ENCODE peak calls at places on chromosomes 11 and 22, in six cellular contexts. A, T, S, W, P and N are unnamed samples.

GRCh38 chr11:134374171-134374570 is 37.9 kb downstream of the B3GAT1 start:
- DNase-seq in A (no peak), W (no peak), S (no peak), P (no peak), T (no peak), N (no peak)

GRCh38 chr11:619625-620050 is 3.9 kb upstream of the IRF7 start:
- DNase-seq in P (no peak), A (no peak), T (no peak), S (no peak), W (no peak), N (no peak)

GRCh38 chr11:57778318-57779037 is 16.9 kb downstream of the CTNND1 start:
- DNase-seq in S (peak), P (peak), T (peak), A (peak), W (peak), N (peak)

GRCh38 chr22:25448435-25449051 is 115.9 kb upstream of the GRK3 start:
- DNase-seq in A (peak), S (peak), W (peak), T (no peak), P (no peak), N (no peak)

GRCh38 chr11:8907116-8907515 is 3.9 kb upstream of the AKIP1 start:
- DNase-seq in A (no peak), W (no peak), T (no peak), P (no peak), S (no peak), N (no peak)

GRCh38 chr11:58596621-58597020 is 17.8 kb downstream of the ZFP91 start:
- DNase-seq in W (no peak), T (no peak), A (no peak), S (no peak), P (no peak), N (no peak)

GRCh38 chr11:74090701-74091100 is 80.1 kb downstream of the C2CD3 start:
- DNase-seq in T (no peak), S (peak), A (no peak), W (no peak), P (no peak), N (no peak)

GRCh38 chr11:14973621-14974020 is 1.5 kb upstream of the CALCA start:
- DNase-seq in A (no peak), S (peak), W (peak), P (no peak), T (no peak), N (no peak)

GRCh38 chr22:19910180-19910744 is 31.3 kb upstream of the COMT start:
- DNase-seq in A (no peak), T (no peak), S (no peak), P (no peak), W (no peak), N (no peak)

GRCh38 chr22:36585841-36586240 is 56.9 kb upstream of the EIF3D start:
- DNase-seq in S (peak), W (no peak), T (no peak), P (no peak), A (no peak), N (no peak)

GRCh38 chr22:46150615-46151423 is 493 bp downstream of the PPARA start:
- DNase-seq in S (peak), T (no peak), W (peak), P (peak), A (no peak), N (peak)

GRCh38 chr11:44387825-44388224 is 77.9 kb upstream of the ALX4 start:
- DNase-seq in W (no peak), S (no peak), P (no peak), T (no peak), A (no peak), N (no peak)

GRCh38 chr11:61103851-61104423 is 1.6 kb downstream of the CD5 start:
- DNase-seq in S (no peak), P (no peak), T (no peak), A (no peak), W (no peak), N (no peak)